ENCODE peak calls at places on chromosomes 1 and 21, in seven cellular contexts. I, U, V, Y, X, G and N are unnamed samples.
A peak's percentile ranks its signal among the peaks of the same experiment; 100 is the strongest.

GRCh38 chr1:40742363-40743061 is 41.1 kb upstream of the KCNQ4 start:
- DNase-seq in G (no peak), I (no peak), Y (no peak), U (no peak), X (no peak), V (no peak), N (no peak)

GRCh38 chr1:202642619-202643291 is 67.5 kb downstream of the SYT2 start:
- DNase-seq in X (no peak), V (no peak), G (no peak), I (no peak), Y (no peak), U (no peak), N (no peak)

GRCh38 chr1:64031191-64031590 is 172.2 kb upstream of the UBE2U start:
- DNase-seq in Y (no peak), X (no peak), G (no peak), U (no peak), V (no peak), I (no peak), N (no peak)

GRCh38 chr1:169105434-169106094 is 926 bp upstream of the ATP1B1 start:
- DNase-seq in X (peak; percentile 85), Y (peak; percentile 53), V (peak; percentile 92), U (no peak), G (peak; percentile 89), I (peak; percentile 54), N (peak; percentile 41)

GRCh38 chr1:219339466-219339865 is 165.8 kb downstream of the LYPLAL1 start:
- DNase-seq in G (no peak), V (no peak), U (peak; percentile 70), X (no peak), I (no peak), Y (no peak), N (no peak)

GRCh38 chr1:41432481-41433280 is 51.8 kb downstream of the EDN2 start:
- DNase-seq in G (peak; percentile 87), Y (peak; percentile 87), U (peak; percentile 67), I (peak; percentile 80), V (peak; percentile 90), X (peak; percentile 82), N (peak; percentile 85)

GRCh38 chr1:234763361-234763760 is 153.4 kb upstream of the IRF2BP2 start:
- DNase-seq in G (no peak), I (no peak), X (peak; percentile 64), U (no peak), V (no peak), Y (no peak), N (no peak)

GRCh38 chr1:89836252-89836996 is 15.6 kb downstream of the LRRC8D start:
- DNase-seq in G (no peak), I (no peak), V (no peak), U (no peak), Y (no peak), X (no peak), N (no peak)

GRCh38 chr1:203167026-203167912 is 8.4 kb downstream of the MYBPH start:
- DNase-seq in G (no peak), Y (no peak), V (no peak), I (no peak), X (peak; percentile 74), U (no peak), N (no peak)

GRCh38 chr1:225946803-225947202 is 5.8 kb upstream of the LEFTY2 start:
- DNase-seq in Y (no peak), I (no peak), G (no peak), U (no peak), X (no peak), V (no peak), N (no peak)

GRCh38 chr1:26913754-26914619 is at the start of gene NR0B2:
- DNase-seq in Y (no peak), U (no peak), G (peak; percentile 65), X (no peak), I (no peak), V (no peak), N (no peak)

GRCh38 chr1:941588-942383 is 17.3 kb downstream of the NOC2L start:
- DNase-seq in V (peak; percentile 57), U (peak; percentile 29), G (peak; percentile 68), I (peak; percentile 50), X (peak; percentile 76), Y (peak; percentile 84), N (no peak)

GRCh38 chr1:24126023-24126671 is 14.2 kb upstream of the MYOM3 start:
- DNase-seq in I (peak; percentile 27), G (no peak), V (no peak), Y (no peak), X (peak; percentile 19), U (no peak), N (no peak)

GRCh38 chr1:203173566-203173965 is 2.1 kb downstream of the MYBPH start:
- DNase-seq in I (no peak), U (no peak), X (peak; percentile 83), V (no peak), Y (peak; percentile 88), G (no peak), N (no peak)

GRCh38 chr1:44604167-44604955 is 69.9 kb downstream of the TMEM53 start:
- DNase-seq in X (no peak), U (no peak), I (no peak), G (no peak), Y (no peak), V (no peak), N (no peak)

GRCh38 chr21:26982767-26983166 is 15.9 kb upstream of the ADAMTS5 start:
- DNase-seq in X (no peak), I (peak; percentile 88), G (no peak), Y (no peak), U (no peak), V (peak; percentile 75), N (no peak)

GRCh38 chr21:26852422-26852821 is 7.2 kb upstream of the ADAMTS1 start:
- DNase-seq in X (no peak), U (no peak), I (no peak), G (no peak), Y (no peak), V (no peak), N (no peak)

GRCh38 chr1:18569251-18569650 is 61.4 kb upstream of the PAX7 start:
- DNase-seq in G (no peak), V (no peak), U (no peak), Y (no peak), X (no peak), I (no peak), N (no peak)

GRCh38 chr1:41898191-41898713 is 20.5 kb downstream of the HIVEP3 start:
- DNase-seq in G (no peak), U (no peak), Y (no peak), V (peak; percentile 54), X (peak; percentile 18), I (peak; percentile 46), N (no peak)

GRCh38 chr1:48236716-48237470 is 14.4 kb downstream of the SLC5A9 start:
- DNase-seq in G (peak; percentile 35), Y (peak; percentile 68), X (peak; percentile 37), V (peak; percentile 59), U (no peak), I (peak; percentile 55), N (no peak)

GRCh38 chr1:27004471-27005165 is 8.0 kb downstream of the TENT5B start:
- DNase-seq in V (no peak), I (no peak), U (no peak), X (peak; percentile 86), G (peak; percentile 61), Y (no peak), N (no peak)

GRCh38 chr1:52551476-52552235 is 1.2 kb downstream of the TUT4 start:
- DNase-seq in X (peak; percentile 43), G (peak; percentile 16), U (no peak), V (peak; percentile 51), I (peak; percentile 66), Y (no peak), N (no peak)

GRCh38 chr1:65992160-65993046 is 199.7 kb downstream of the PDE4B start:
- DNase-seq in U (no peak), X (no peak), G (peak; percentile 13), I (no peak), Y (no peak), V (peak; percentile 4), N (no peak)

GRCh38 chr1:20008391-20008841 is 29.0 kb upstream of the PLA2G2A start:
- DNase-seq in U (peak; percentile 75), I (no peak), G (no peak), Y (no peak), X (no peak), V (no peak), N (peak; percentile 28)

DNA sequence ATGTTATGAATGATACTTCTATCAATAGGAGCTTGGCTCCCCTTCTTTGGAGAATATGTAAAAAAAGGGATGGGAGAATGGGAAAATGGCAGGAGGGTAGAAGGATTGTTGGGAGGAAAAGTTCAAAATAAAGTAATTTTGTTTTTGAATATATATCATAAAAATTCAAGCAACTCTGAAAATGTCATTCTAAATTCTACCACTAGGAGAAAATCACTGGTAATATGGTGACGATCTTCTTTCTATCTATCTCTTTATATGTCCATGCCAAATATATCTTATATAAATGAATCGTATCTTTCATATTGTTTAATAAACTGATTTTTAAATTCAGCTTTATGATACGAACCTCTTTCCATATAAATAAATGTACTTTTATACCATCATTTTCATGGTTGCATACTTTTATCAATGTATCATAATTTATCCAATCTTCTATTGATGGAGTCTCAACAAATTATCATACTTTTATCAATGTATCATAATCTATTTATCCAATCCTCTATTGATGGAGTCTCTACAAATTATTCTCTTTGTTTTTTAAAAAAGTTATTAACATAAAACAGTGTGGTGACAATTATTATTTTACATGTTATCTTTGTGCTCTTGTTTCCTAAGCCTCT is 73.7 kb upstream of the MARK1 start:
- DNase-seq in I (no peak), Y (no peak), X (no peak), V (peak; percentile 46), U (no peak), G (no peak), N (no peak)
- TF ChIP-seq CTCF in I (peak; percentile 18), Y (no peak), X (no peak), V (peak; percentile 57), U (no peak), G (no peak), N (no peak)

DNA sequence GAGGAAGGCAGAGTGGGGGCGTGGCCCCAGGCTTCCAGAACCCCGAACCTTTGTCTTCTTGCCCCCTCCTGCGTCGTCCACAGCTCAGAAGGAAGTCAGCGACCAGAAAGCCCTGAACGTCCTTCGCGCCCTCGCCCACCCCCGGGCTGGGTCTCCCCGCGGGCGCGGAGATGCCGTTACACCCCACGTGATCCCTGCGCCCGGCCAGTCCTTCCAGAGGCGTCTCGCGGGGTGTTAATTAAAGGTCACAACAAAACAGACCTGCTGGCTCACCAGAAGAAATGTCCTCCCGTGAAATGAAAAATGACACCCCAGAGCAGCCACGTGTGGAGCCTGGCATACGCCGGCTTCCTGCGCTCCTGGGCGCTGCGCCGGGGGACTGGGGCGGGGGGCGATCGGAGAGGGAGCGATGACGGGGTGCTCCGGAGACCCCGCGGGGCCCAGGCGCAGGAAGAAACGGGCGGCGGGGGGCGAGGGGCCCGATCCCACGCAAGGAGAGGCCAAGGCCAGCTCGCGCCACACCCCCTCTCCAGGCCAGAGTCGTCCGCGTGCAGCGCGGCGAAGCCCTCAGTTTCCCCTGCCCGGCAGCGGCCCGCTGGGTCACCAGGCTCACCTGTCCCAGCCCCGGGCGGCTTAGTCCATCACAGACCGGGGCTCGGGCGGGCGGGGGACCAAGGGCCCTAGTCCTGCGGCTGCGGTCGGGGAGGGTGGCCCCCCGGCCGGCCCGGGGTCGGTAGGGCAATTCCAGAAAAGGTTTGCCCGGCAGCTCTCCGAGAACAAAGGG is 948 bp upstream of the KIF26B start:
- DNase-seq in X (peak; percentile 29), G (peak; percentile 67), U (no peak), I (peak; percentile 22), V (peak; percentile 12), Y (peak; percentile 48), N (no peak)
- TF ChIP-seq CTCF in X (no peak), G (no peak), U (no peak), I (no peak), V (no peak), Y (no peak), N (no peak)

GRCh38 chr1:201376464-201377374 is 761 bp downstream of the TNNT2 start:
- DNase-seq in V (peak; percentile 76), Y (peak; percentile 68), X (peak; percentile 36), G (peak; percentile 71), I (peak; percentile 69), U (no peak), N (no peak)
- TF ChIP-seq CTCF in V (peak; percentile 87), Y (peak; percentile 56), X (peak; percentile 76), G (peak; percentile 75), I (peak; percentile 75), U (peak; percentile 44), N (no peak)

GRCh38 chr1:39450956-39451601 is 40.4 kb upstream of the BMP8A start:
- DNase-seq in G (no peak), V (peak; percentile 65), X (no peak), U (peak; percentile 46), Y (no peak), I (no peak), N (no peak)
- TF ChIP-seq CTCF in G (no peak), V (no peak), X (no peak), U (no peak), Y (no peak), I (no peak), N (no peak)